ENCODE peak calls at places on chromosome 5, in seven cellular contexts. X is tibial nerve, M is transverse colon, T is adrenal gland, C is HCT116, E is body of pancreas, B is A549. R is an unnamed sample.

GRCh38 chr5:134125195-134126015 is 10.9 kb downstream of the TCF7 start:
- DNase-seq in X (peak), M (no peak), T (peak), C (peak), E (peak), B (no peak), R (peak)

GRCh38 chr5:43007246-43007910 is 32.7 kb downstream of the ANXA2R start:
- DNase-seq in X (peak), M (peak), T (peak), C (no peak), E (no peak), B (peak), R (peak)

GRCh38 chr5:80408475-80408875 is 611 bp downstream of the ZFYVE16 start:
- DNase-seq in X (peak), M (peak), T (peak), C (no peak), E (peak), B (peak), R (peak)

GRCh38 chr5:137122075-137122474 is 377.1 kb downstream of the SPOCK1 start:
- DNase-seq in X (no peak), M (no peak), T (peak), C (no peak), E (peak), B (no peak), R (no peak)

GRCh38 chr5:168227973-168228615 is 63.4 kb upstream of the WWC1 start:
- DNase-seq in X (no peak), M (no peak), T (no peak), C (no peak), E (no peak), B (no peak), R (no peak)

GRCh38 chr5:90558344-90559192 is at the start of gene ADGRV1:
- DNase-seq in X (peak), M (peak), T (peak), C (peak), E (peak), B (peak), R (no peak)

GRCh38 chr5:114325552-114325951 is 36.3 kb upstream of the KCNN2 start:
- DNase-seq in X (no peak), M (no peak), T (no peak), C (no peak), E (no peak), B (no peak), R (no peak)

GRCh38 chr5:77087484-77088291 is 603 bp upstream of the ZBED3 start:
- DNase-seq in X (peak), M (peak), T (peak), C (no peak), E (peak), B (no peak), R (no peak)

GRCh38 chr5:78269088-78269703 is 25.3 kb downstream of the AP3B1 start:
- DNase-seq in X (no peak), M (no peak), T (no peak), C (no peak), E (no peak), B (peak), R (no peak)

GRCh38 chr5:93192683-93193082 is 388.3 kb downstream of the NR2F1-AS1 start:
- DNase-seq in X (no peak), M (no peak), T (no peak), C (peak), E (no peak), B (no peak), R (no peak)

GRCh38 chr5:12615141-12615820 is 711.0 kb upstream of the CTNND2 start:
- DNase-seq in X (no peak), M (no peak), T (no peak), C (no peak), E (no peak), B (no peak), R (no peak)

GRCh38 chr5:151082274-151082902 is 1.6 kb upstream of the TNIP1 start:
- DNase-seq in X (no peak), M (peak), T (no peak), C (no peak), E (no peak), B (peak), R (no peak)

GRCh38 chr5:1871441-1871840 is 11.3 kb downstream of the IRX4 start:
- DNase-seq in X (no peak), M (no peak), T (no peak), C (no peak), E (no peak), B (no peak), R (no peak)

GRCh38 chr5:38931731-38932130 is 85.9 kb downstream of the OSMR start:
- DNase-seq in X (no peak), M (no peak), T (no peak), C (no peak), E (no peak), B (no peak), R (no peak)

GRCh38 chr5:115949096-115949495 is 13.2 kb upstream of the LVRN start:
- DNase-seq in X (no peak), M (no peak), T (no peak), C (no peak), E (no peak), B (no peak), R (no peak)

GRCh38 chr5:505946-506555 is 18.2 kb downstream of the SLC9A3 start:
- DNase-seq in X (no peak), M (peak), T (no peak), C (no peak), E (no peak), B (no peak), R (no peak)

GRCh38 chr5:102453716-102454115 is 45.1 kb downstream of the SLCO6A1 start:
- DNase-seq in X (no peak), M (no peak), T (no peak), C (no peak), E (no peak), B (no peak), R (no peak)

GRCh38 chr5:169702726-169703481 is 65.8 kb downstream of the DOCK2 start:
- DNase-seq in X (no peak), M (no peak), T (no peak), C (no peak), E (no peak), B (no peak), R (no peak)

GRCh38 chr5:138752341-138752950 is 779 bp upstream of the CTNNA1 start:
- DNase-seq in X (no peak), M (peak), T (peak), C (peak), E (peak), B (peak), R (no peak)

GRCh38 chr5:61468483-61468865 is 136.4 kb downstream of the ZSWIM6 start:
- DNase-seq in X (no peak), M (no peak), T (no peak), C (peak), E (no peak), B (peak), R (no peak)

GRCh38 chr5:126003309-126003708 is 419.9 kb upstream of the GRAMD2B start:
- DNase-seq in X (peak), M (no peak), T (peak), C (no peak), E (no peak), B (no peak), R (no peak)

GRCh38 chr5:125587631-125588030 is 835.6 kb upstream of the GRAMD2B start:
- DNase-seq in X (no peak), M (no peak), T (no peak), C (no peak), E (no peak), B (no peak), R (no peak)

GRCh38 chr5:9173281-9174048 is 372.4 kb downstream of the SEMA5A start:
- DNase-seq in X (no peak), M (no peak), T (no peak), C (no peak), E (no peak), B (no peak), R (no peak)

GRCh38 chr5:74517700-74518099 is 122.8 kb downstream of the ENC1 start:
- DNase-seq in X (peak), M (no peak), T (peak), C (no peak), E (no peak), B (no peak), R (no peak)

GRCh38 chr5:102867999-102868662 is 113.0 kb downstream of the PAM start:
- DNase-seq in X (no peak), M (no peak), T (no peak), C (no peak), E (no peak), B (no peak), R (no peak)

GRCh38 chr5:149563461-149563860 is 12.2 kb upstream of the CSNK1A1 start:
- DNase-seq in X (no peak), M (no peak), T (no peak), C (no peak), E (no peak), B (no peak), R (no peak)

GRCh38 chr5:31962928-31963327 is 211.2 kb downstream of the GOLPH3 start:
- DNase-seq in X (no peak), M (no peak), T (no peak), C (peak), E (no peak), B (no peak), R (no peak)

GRCh38 chr5:119275146-119275872 is 80.5 kb upstream of the TNFAIP8 start:
- DNase-seq in X (no peak), M (no peak), T (no peak), C (peak), E (no peak), B (peak), R (no peak)

GRCh38 chr5:117054141-117054540 is 479.5 kb upstream of the SEMA6A start:
- DNase-seq in X (no peak), M (no peak), T (no peak), C (no peak), E (no peak), B (no peak), R (no peak)

GRCh38 chr5:39099831-39100230 is 25.6 kb upstream of the RICTOR start:
- DNase-seq in X (no peak), M (no peak), T (no peak), C (no peak), E (no peak), B (no peak), R (no peak)

GRCh38 chr5:31937226-31937625 is 236.9 kb downstream of the GOLPH3 start:
- DNase-seq in X (no peak), M (no peak), T (no peak), C (no peak), E (no peak), B (no peak), R (no peak)

GRCh38 chr5:51544386-51544785 is 161.1 kb downstream of the ISL1 start:
- DNase-seq in X (no peak), M (no peak), T (no peak), C (no peak), E (no peak), B (no peak), R (no peak)

GRCh38 chr5:72380491-72381274 is 60.5 kb downstream of the PTCD2 start:
- DNase-seq in X (no peak), M (no peak), T (no peak), C (no peak), E (no peak), B (no peak), R (no peak)

GRCh38 chr5:40507095-40507494 is 172.6 kb upstream of the PTGER4 start:
- DNase-seq in X (no peak), M (no peak), T (no peak), C (no peak), E (no peak), B (no peak), R (no peak)

GRCh38 chr5:146789712-146790660 is 88.6 kb downstream of the PPP2R2B start:
- DNase-seq in X (no peak), M (no peak), T (no peak), C (no peak), E (no peak), B (no peak), R (no peak)

GRCh38 chr5:65925094-65925600 is 1.2 kb upstream of the ERBIN start:
- DNase-seq in X (peak), M (peak), T (peak), C (no peak), E (peak), B (peak), R (peak)

GRCh38 chr5:140073296-140073695 is 30.2 kb upstream of the NRG2 start:
- DNase-seq in X (no peak), M (no peak), T (no peak), C (no peak), E (no peak), B (no peak), R (no peak)

GRCh38 chr5:10354048-10354872 is 765 bp downstream of the MARCHF6 start:
- DNase-seq in X (peak), M (peak), T (peak), C (no peak), E (peak), B (peak), R (no peak)

GRCh38 chr5:10353241-10354047 is at the start of gene MARCHF6:
- DNase-seq in X (peak), M (peak), T (peak), C (peak), E (peak), B (peak), R (peak)

GRCh38 chr5:10352404-10353240 is 873 bp upstream of the MARCHF6 start:
- DNase-seq in X (no peak), M (no peak), T (peak), C (no peak), E (no peak), B (no peak), R (no peak)

GRCh38 chr5:10351199-10351881 is 2.2 kb upstream of the MARCHF6 start:
- DNase-seq in X (no peak), M (no peak), T (no peak), C (no peak), E (no peak), B (no peak), R (no peak)

DNA sequence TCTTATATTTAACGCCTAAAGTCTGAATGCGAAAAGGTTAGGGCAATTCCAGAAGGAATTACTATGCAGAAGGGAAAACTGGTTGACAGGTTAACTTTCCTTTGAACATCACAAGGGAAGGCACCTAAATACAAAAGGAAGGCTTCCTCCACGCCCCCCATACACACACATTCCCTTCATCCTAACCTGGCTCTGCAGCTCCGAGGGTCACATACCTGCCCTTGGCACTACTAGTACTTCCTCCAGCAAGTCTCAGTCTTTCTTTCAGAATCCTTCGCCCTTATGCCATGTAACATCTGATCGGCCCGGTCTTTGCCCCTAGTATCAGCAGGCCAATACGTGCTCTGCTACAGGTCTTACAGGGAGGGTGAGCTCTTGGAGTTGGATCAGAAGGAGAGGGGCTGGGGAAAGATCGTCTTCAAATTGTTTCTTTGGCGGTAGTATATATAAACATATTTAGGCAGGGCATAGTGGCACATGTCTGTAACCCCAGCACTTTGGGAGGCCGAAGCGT is 1.6 kb upstream of the MARCHF6 start:
- DNase-seq in X (no peak), M (no peak), T (no peak), C (no peak), E (no peak), B (no peak), R (no peak)
- H3K4me3 ChIP-seq in X (no peak), M (no peak), T (no peak), C (no peak), E (no peak), B (no peak), R (no peak)

DNA sequence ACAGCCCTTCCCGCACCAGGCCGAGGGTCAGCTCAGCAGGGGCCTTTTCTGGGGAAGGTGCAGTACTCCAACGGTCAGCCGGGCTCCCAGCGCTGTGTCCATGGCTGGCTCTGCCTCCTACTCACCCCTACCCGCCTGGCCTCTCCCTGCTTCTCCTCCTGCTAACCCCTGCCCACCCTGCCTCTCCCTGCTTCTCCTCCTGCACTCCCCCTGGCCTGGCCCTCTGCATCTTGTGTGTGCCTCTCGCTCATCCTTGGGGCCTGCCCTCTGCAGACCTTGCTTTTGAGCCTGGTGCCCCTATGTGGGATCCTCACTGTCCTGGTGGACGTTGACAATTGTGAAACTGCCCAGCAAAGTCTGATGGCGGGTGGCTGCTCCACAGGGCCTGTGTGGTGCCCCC is 274.6 kb upstream of the IRX2 start:
- DNase-seq in X (no peak), M (no peak), T (no peak), C (no peak), E (no peak), B (no peak), R (no peak)
- TF ChIP-seq POLR2A in X (no peak), M (no peak), T (no peak), C (no peak), E (no peak), B (no peak), R (no peak)

DNA sequence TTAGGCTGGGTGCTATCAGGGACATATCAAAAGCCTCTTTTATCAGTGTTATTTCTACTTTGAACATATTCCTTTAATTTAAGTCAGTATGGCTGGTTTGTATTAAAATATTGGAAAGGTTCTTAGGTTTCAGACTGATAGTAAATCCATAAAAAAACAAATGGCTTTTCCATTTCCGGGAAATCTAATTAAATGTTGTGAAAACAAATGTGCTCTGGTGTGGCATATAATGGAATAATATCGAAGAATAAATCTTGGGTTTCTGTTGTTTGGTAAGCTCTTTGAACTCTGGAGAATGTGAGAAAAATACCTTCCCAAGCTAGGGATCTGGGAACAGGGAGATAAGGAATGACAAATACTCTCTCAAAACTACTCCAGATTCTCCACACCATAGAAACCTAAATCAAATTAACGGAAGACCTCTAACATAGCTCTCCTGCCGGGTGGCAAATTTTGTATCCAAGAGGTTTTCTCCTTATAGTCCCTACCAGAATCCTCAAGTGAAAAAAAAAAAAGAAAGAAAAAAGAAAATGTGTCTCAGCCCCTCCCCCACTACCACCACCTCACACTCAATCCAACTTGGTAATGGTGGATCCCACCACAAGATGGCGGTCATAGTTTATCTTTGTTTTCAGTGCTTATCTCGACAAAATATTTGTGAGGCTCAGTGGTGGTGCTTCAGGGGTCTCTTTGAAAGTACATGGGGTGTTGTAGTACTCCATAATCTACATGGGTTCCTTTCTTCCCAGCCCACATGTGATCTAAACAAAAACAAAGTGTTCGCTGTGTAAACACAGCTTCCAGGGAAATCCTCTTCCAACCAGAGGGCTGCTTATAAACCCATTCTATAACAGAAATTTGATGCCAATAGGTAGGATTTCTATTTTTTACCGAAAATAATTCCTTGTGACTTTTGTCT is 54.6 kb upstream of the FST start:
- DNase-seq in X (peak), M (peak), T (no peak), C (peak), E (peak), B (peak), R (no peak)
- TF ChIP-seq CTCF in X (peak), M (peak), T (no peak), C (peak), E (peak), B (peak), R (no peak)

DNA sequence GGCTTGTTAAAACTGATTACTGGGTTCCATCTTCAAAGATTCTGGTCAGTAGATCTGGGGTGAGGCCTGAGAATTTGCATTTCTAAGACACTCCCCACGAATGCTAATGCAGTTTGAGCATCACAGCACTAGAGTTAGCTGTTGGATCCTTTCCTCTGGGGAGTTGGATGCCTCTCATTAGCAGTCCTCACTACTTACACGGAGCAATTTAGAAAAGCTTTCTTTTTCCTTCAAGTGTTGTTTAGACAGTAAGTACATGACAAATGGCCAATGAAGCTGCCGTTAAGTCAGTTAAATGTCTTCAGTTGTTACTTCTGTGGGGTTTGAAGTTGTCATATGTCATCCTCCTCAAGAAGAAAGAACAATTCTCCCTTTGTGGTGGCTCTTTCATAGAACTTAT is 74.9 kb upstream of the HMHB1 start:
- DNase-seq in X (no peak), M (no peak), T (no peak), C (no peak), E (no peak), B (no peak), R (no peak)
- H3K4me3 ChIP-seq in X (no peak), M (no peak), T (no peak), C (no peak), E (no peak), B (no peak), R (no peak)

R was measured in lower leg skin.